ENCODE peak calls at places on chromosomes 7 and 10, in four cellular contexts. D is H9, C is right atrium auricular region, B is pancreas. O is an unnamed sample.

GRCh38 chr7:1868400-1869165 is 198.5 kb downstream of the ELFN1 start:
- DNase-seq in D (no peak), C (no peak), B (no peak), O (no peak)

GRCh38 chr10:74921744-74922143 is 95.3 kb downstream of the KAT6B start:
- DNase-seq in D (no peak), C (no peak), B (no peak), O (no peak)

GRCh38 chr10:30359373-30360206 is 10.5 kb upstream of the MTPAP start:
- DNase-seq in D (peak), C (no peak), B (peak), O (no peak)

GRCh38 chr7:128104109-128104742 is 73.0 kb upstream of the LRRC4 start:
- DNase-seq in D (no peak), C (no peak), B (no peak), O (no peak)

GRCh38 chr10:14812271-14812670 is 25.6 kb downstream of the CDNF start:
- DNase-seq in D (peak), C (no peak), B (no peak), O (no peak)

GRCh38 chr7:94656925-94657731 is 1.2 kb upstream of the SGCE start:
- DNase-seq in D (peak), C (no peak), B (no peak), O (no peak)

GRCh38 chr10:91891285-91892001 is 17.8 kb downstream of the FGFBP3 start:
- DNase-seq in D (no peak), C (no peak), B (no peak), O (no peak)

GRCh38 chr10:108597657-108598319 is 1325.5 kb downstream of the XPNPEP1 start:
- DNase-seq in D (peak), C (no peak), B (no peak), O (no peak)

GRCh38 chr7:104482362-104483042 is 154.1 kb downstream of the LHFPL3 start:
- DNase-seq in D (no peak), C (no peak), B (peak), O (no peak)

GRCh38 chr10:22228943-22229755 is 11.3 kb upstream of the EBLN1 start:
- DNase-seq in D (peak), C (peak), B (peak), O (peak)

GRCh38 chr7:2593036-2593727 is 34.4 kb downstream of the IQCE start:
- DNase-seq in D (no peak), C (no peak), B (no peak), O (no peak)

GRCh38 chr7:29612596-29612995 is 49.0 kb downstream of the PRR15 start:
- DNase-seq in D (no peak), C (no peak), B (no peak), O (no peak)

GRCh38 chr7:131231381-131232220 is 96.1 kb upstream of the MKLN1 start:
- DNase-seq in D (no peak), C (peak), B (no peak), O (no peak)

GRCh38 chr10:117547301-117548153 is 5.0 kb downstream of the EMX2 start:
- DNase-seq in D (peak), C (no peak), B (no peak), O (no peak)

GRCh38 chr10:58642283-58642682 is 129.6 kb downstream of the BICC1 start:
- DNase-seq in D (no peak), C (no peak), B (no peak), O (no peak)

GRCh38 chr10:75352650-75353049 is 48.9 kb downstream of the ZNF503 start:
- DNase-seq in D (no peak), C (no peak), B (no peak), O (no peak)

GRCh38 chr7:116438274-116438673 is 61.3 kb upstream of the CAV2 start:
- DNase-seq in D (no peak), C (no peak), B (no peak), O (no peak)

GRCh38 chr10:119029613-119030420 is at the start of gene NANOS1:
- DNase-seq in D (peak), C (no peak), B (no peak), O (peak)

GRCh38 chr10:11265486-11265885 is 247.8 kb downstream of the CELF2 start:
- DNase-seq in D (no peak), C (no peak), B (no peak), O (no peak)

GRCh38 chr10:11270135-11270857 is 252.6 kb downstream of the CELF2 start:
- DNase-seq in D (peak), C (peak), B (peak), O (peak)

GRCh38 chr10:11276475-11276990 is 258.9 kb downstream of the CELF2 start:
- DNase-seq in D (no peak), C (peak), B (no peak), O (no peak)

GRCh38 chr10:11272915-11273389 is 255.3 kb downstream of the CELF2 start:
- DNase-seq in D (no peak), C (peak), B (no peak), O (no peak)

DNA sequence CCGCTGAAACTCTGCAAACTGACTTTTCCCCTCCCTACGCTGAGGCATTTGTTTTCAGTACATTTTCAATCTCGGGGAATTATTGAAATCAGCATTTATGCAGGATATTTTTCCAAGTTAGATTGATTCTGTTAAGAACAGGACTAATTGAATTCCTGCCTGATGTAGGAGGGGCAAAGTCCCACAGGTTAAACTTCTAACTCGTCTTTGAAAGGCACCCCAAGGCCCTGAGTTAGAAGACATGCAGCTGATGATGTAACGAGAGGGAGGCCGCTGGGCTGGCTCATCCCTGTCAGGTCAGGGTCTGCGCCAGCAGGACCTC is 253.1 kb downstream of the CELF2 start:
- DNase-seq in D (no peak), C (peak), B (no peak), O (no peak)
- TF ChIP-seq CTCF in D (no peak), C (peak), B (no peak), O (peak)

GRCh38 chr10:49365675-49366415 is 30.0 kb downstream of the DRGX start:
- DNase-seq in D (no peak), C (peak), B (no peak), O (peak)
- TF ChIP-seq CTCF in D (no peak), C (peak), B (no peak), O (no peak)

DNA sequence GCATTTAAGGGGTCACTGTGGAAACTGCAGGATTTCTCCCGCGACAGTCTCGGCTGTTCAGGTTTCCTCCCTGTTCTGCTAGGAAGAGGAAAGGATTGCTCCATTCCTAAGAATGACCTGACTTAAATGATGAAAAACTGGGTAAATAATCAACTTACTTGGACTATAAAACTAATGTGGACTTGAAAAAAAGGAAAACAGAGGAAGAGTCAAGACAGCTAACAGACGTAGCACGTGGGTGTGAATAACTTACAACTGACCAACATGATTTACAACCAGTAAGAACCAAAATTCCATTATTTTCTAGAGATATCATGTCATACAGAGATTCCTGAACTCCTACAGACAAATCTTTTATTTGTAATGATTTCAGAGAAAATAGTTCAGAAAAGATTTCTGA is 93.8 kb downstream of the ADAM12 start:
- DNase-seq in D (no peak), C (no peak), B (no peak), O (no peak)
- TF ChIP-seq CTCF in D (no peak), C (no peak), B (no peak), O (no peak)

GRCh38 chr7:78095549-78095948 is 297.0 kb downstream of the PHTF2 start:
- DNase-seq in D (no peak), C (no peak), B (no peak), O (no peak)
- TF ChIP-seq CTCF in D (peak), C (no peak), B (no peak), O (no peak)

GRCh38 chr10:50853557-50853956 is 31.9 kb downstream of the A1CF start:
- DNase-seq in D (no peak), C (no peak), B (no peak), O (no peak)
- TF ChIP-seq CTCF in D (no peak), C (no peak), B (no peak), O (no peak)

DNA sequence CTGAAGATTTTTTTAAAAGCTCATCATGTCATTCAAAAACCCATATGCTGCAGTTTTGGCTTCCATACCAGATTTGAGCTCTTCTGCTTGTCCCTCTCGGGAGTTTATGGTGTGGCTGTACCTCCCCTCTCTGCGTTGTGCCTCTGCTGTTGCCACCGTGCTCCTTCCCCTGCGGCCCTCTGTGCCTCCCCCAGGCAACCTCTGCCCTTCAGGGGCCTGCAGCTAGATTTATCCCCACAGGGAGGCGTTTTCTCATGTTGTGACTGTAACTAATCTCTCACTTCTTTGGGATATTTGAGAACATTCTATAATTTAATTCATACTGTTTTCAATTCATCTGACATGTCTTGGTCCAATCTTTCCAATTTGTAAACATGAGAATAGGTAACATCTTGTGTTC is 52.7 kb downstream of the TASOR2 start:
- DNase-seq in D (peak), C (no peak), B (no peak), O (no peak)
- TF ChIP-seq CTCF in D (peak), C (no peak), B (no peak), O (peak)

GRCh38 chr7:106178593-106179134 is 66.6 kb upstream of the SYPL1 start:
- DNase-seq in D (no peak), C (no peak), B (no peak), O (no peak)
- TF ChIP-seq CTCF in D (no peak), C (peak), B (no peak), O (peak)

DNA sequence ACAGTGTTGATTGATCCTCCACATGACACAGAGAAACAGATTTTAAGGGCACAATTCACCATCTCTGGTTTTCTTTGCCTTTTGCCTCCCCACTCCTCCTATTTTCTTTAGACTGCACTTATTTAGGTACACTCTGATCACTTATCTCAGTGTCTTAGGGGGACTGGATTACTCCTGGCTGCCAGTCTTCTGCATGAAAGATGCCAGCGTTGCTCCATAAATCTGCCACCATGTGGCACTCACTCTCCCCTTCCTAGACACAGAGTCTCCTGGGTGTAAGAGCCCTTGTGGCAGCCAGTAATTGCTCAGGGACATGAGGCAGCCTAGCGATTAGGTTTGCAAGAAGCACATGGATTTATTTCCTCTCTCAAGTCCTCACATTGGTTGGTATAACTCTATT is 34.5 kb upstream of the RBM20 start:
- DNase-seq in D (no peak), C (no peak), B (no peak), O (no peak)
- TF ChIP-seq CTCF in D (no peak), C (no peak), B (no peak), O (no peak)

DNA sequence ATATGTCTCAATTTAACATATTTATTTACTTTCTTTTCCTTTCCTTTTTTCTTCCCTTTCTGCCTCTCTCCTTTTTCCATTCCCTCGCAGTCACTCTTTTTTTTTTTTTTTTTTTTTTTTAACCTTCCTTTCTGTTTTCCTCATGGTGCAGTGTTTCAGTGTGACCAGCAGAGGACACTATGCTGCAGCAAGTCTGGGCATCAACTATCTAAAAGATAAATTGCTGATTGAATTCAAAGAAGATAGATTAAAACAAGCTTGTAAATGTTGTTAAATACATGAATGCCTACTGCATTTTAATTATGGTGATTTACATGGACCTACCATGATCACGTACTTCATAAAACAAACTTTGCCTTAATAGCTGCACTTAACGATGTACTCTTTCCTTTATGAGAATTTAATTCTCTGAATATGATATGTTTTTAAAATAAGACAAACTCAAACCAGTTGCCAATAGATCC is 100.9 kb upstream of the AGR3 start:
- DNase-seq in D (no peak), C (no peak), B (no peak), O (no peak)
- TF ChIP-seq CTCF in D (peak), C (peak), B (peak), O (peak)

GRCh38 chr10:114441107-114441506 is 36.8 kb upstream of the AFAP1L2 start:
- DNase-seq in D (no peak), C (no peak), B (no peak), O (no peak)

GRCh38 chr10:114432704-114433103 is 28.4 kb upstream of the AFAP1L2 start:
- DNase-seq in D (no peak), C (no peak), B (no peak), O (no peak)

GRCh38 chr10:114442115-114442630 is 37.9 kb upstream of the AFAP1L2 start:
- DNase-seq in D (no peak), C (no peak), B (no peak), O (no peak)

GRCh38 chr10:114436941-114437340 is 32.6 kb upstream of the AFAP1L2 start:
- DNase-seq in D (no peak), C (no peak), B (no peak), O (no peak)

DNA sequence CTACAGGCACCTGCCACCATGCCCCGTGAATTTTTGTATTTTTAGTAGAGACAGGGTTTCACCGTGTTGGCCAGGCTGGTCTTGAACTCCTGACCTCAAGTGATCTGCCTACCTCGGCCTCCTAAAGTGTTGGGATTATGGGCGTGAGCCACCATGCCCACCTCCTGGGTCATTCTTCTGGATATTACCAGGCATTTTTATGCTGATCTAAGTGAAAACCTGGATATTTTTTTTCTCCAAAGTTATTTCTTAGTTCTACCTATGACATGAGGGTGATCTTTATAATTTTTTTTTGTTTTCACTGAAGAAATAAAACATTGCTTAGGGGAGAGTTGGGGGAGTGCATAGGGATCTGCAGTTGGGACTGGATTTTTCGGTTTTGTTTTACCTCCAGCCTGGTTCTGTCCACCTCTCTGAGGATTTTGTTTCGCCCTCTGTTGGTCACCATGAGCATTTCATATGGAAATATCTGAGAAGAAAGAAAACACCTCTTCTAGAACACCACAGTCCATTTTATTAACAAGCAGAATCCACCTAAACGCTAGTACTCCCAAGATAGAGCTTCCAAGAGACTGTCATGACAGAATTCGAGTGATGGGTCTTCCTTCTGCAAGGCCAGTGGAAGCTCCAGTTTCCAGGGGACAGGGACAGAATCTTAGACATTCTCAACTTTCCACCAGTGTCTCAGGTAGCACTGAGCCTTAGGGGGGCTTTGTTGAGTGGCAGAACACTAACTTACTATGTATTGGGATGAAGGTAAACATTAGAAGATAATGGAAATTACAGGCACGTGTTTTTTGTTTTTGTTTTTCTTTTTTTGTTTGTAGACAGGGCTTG is 33.4 kb upstream of the AFAP1L2 start:
- DNase-seq in D (no peak), C (no peak), B (no peak), O (no peak)
- TF ChIP-seq CTCF in D (peak), C (peak), B (peak), O (peak)